ENCODE peak calls at places on chromosomes 16 and 17, in ten cellular contexts. S is GM03348; I is NCI-H1105 treated with DMSO at 0.1 percent for 48 hours; M is NCI-H2081 treated with DMSO at 0.1 percent for 48 hours; L is GM04504; N is endothelial cell; A is NCI-H345; R is omental fat pad; D is NCI-H748 treated with DMSO at 0.1 percent for 48 hours; H is stimulated activated naive CD8-positive, alpha-beta T cell treated with anti-CD3 and anti-CD28 coated beads, Interleukin-15, amount 100 ng/mL, for 72 hours. P is an unnamed sample.

GRCh38 chr17:30831257-30831656 is 509 bp upstream of the ATAD5 start:
- DNase-seq in S (peak), I (peak), M (no peak), L (no peak), N (no peak), A (peak), R (no peak), D (no peak), H (no peak), P (no peak)

GRCh38 chr16:30444231-30445148 is 1.2 kb downstream of the SEPHS2 start:
- DNase-seq in S (no peak), I (no peak), M (no peak), L (no peak), N (no peak), A (no peak), R (no peak), D (no peak), H (no peak), P (no peak)

GRCh38 chr16:65660390-65660789 is 538.5 kb upstream of the CDH11 start:
- DNase-seq in S (peak), I (no peak), M (no peak), L (peak), N (no peak), A (no peak), R (no peak), D (no peak), H (no peak), P (no peak)

GRCh38 chr17:61412860-61413653 is 13.4 kb downstream of the TBX2 start:
- DNase-seq in S (peak), I (peak), M (no peak), L (no peak), N (no peak), A (peak), R (no peak), D (no peak), H (no peak), P (no peak)

GRCh38 chr17:37718383-37719048 is 26.3 kb downstream of the HNF1B start:
- DNase-seq in S (no peak), I (no peak), M (no peak), L (no peak), N (no peak), A (no peak), R (no peak), D (no peak), H (no peak), P (no peak)

GRCh38 chr16:8882725-8883377 is 700 bp downstream of the LITAFD start:
- DNase-seq in S (no peak), I (no peak), M (no peak), L (no peak), N (no peak), A (no peak), R (no peak), D (no peak), H (no peak), P (no peak)

GRCh38 chr16:582614-583331 is 7.1 kb upstream of the RAB40C start:
- DNase-seq in S (no peak), I (no peak), M (no peak), L (no peak), N (no peak), A (no peak), R (no peak), D (no peak), H (no peak), P (no peak)

GRCh38 chr17:37430051-37430591 is 23.4 kb downstream of the TADA2A start:
- DNase-seq in S (peak), I (no peak), M (no peak), L (peak), N (no peak), A (no peak), R (no peak), D (no peak), H (no peak), P (no peak)

GRCh38 chr16:77723108-77723514 is 797 bp downstream of the NUDT7 start:
- DNase-seq in S (peak), I (no peak), M (no peak), L (no peak), N (peak), A (no peak), R (no peak), D (no peak), H (no peak), P (no peak)

GRCh38 chr17:16980813-16981731 is 9.2 kb upstream of the TNFRSF13B start:
- DNase-seq in S (peak), I (no peak), M (no peak), L (no peak), N (no peak), A (peak), R (no peak), D (no peak), H (no peak), P (no peak)

GRCh38 chr16:3349175-3349574 is 6.5 kb upstream of the OR2C1 start:
- DNase-seq in S (no peak), I (no peak), M (no peak), L (no peak), N (no peak), A (no peak), R (no peak), D (no peak), H (no peak), P (no peak)

GRCh38 chr16:66913081-66913480 is 5.6 kb downstream of the CDH16 start:
- DNase-seq in S (no peak), I (no peak), M (no peak), L (no peak), N (no peak), A (no peak), R (no peak), D (no peak), H (no peak), P (no peak)

GRCh38 chr17:3986270-3986938 is 22.2 kb upstream of the ATP2A3 start:
- DNase-seq in S (no peak), I (no peak), M (no peak), L (no peak), N (no peak), A (no peak), R (no peak), D (no peak), H (no peak), P (no peak)

GRCh38 chr17:17350491-17351355 is 47.5 kb downstream of the NT5M start:
- DNase-seq in S (peak), I (no peak), M (no peak), L (no peak), N (no peak), A (no peak), R (no peak), D (no peak), H (no peak), P (no peak)

GRCh38 chr17:54085934-54086333 is 263.2 kb downstream of the KIF2B start:
- DNase-seq in S (no peak), I (no peak), M (no peak), L (no peak), N (no peak), A (no peak), R (no peak), D (no peak), H (no peak), P (no peak)

GRCh38 chr16:77514500-77515225 is 79.8 kb upstream of the ADAMTS18 start:
- DNase-seq in S (no peak), I (no peak), M (no peak), L (no peak), N (no peak), A (no peak), R (no peak), D (no peak), H (no peak), P (no peak)